ENCODE peak calls at places on chromosomes 3 and 15, in seven cellular contexts. One of them, this sample, is unnamed.

GRCh38 chr15:70451861-70452653 is 311.3 kb downstream of the UACA start:
- DNase-seq in NCI-H2171 treated with DMSO at 0.1 percent for 48 hours: peak
- DNase-seq in mucosa of gallbladder: no peak
- DNase-seq in activated T-cell treated with anti-CD3 and anti-CD28 coated beads for 1 hour: peak
- DNase-seq in cardiac muscle cell: no peak
- DNase-seq in central memory CD8-positive, alpha-beta T cell: no peak
- DNase-seq in activated CD4-positive, alpha-beta T cell treated with anti-CD3 and anti-CD28 coated beads, Interleukin-2, amount 50 U/mL, for 1 hour: peak
- DNase-seq in this sample: no peak

GRCh38 chr3:155859859-155860258 is 5.6 kb upstream of the SLC33A1 start:
- DNase-seq in activated T-cell treated with anti-CD3 and anti-CD28 coated beads for 1 hour: no peak
- DNase-seq in NCI-H2171 treated with DMSO at 0.1 percent for 48 hours: no peak
- DNase-seq in cardiac muscle cell: peak
- DNase-seq in activated CD4-positive, alpha-beta T cell treated with anti-CD3 and anti-CD28 coated beads, Interleukin-2, amount 50 U/mL, for 1 hour: no peak
- DNase-seq in central memory CD8-positive, alpha-beta T cell: no peak
- DNase-seq in mucosa of gallbladder: no peak
- DNase-seq in this sample: no peak

GRCh38 chr15:29888651-29889050 is 66.4 kb upstream of the TJP1 start:
- DNase-seq in cardiac muscle cell: peak
- DNase-seq in mucosa of gallbladder: peak
- DNase-seq in NCI-H2171 treated with DMSO at 0.1 percent for 48 hours: no peak
- DNase-seq in activated T-cell treated with anti-CD3 and anti-CD28 coated beads for 1 hour: no peak
- DNase-seq in activated CD4-positive, alpha-beta T cell treated with anti-CD3 and anti-CD28 coated beads, Interleukin-2, amount 50 U/mL, for 1 hour: no peak
- DNase-seq in central memory CD8-positive, alpha-beta T cell: no peak
- DNase-seq in this sample: no peak

GRCh38 chr15:38002883-38003477 is 68.5 kb downstream of the TMCO5A start:
- DNase-seq in activated T-cell treated with anti-CD3 and anti-CD28 coated beads for 1 hour: no peak
- DNase-seq in NCI-H2171 treated with DMSO at 0.1 percent for 48 hours: no peak
- DNase-seq in activated CD4-positive, alpha-beta T cell treated with anti-CD3 and anti-CD28 coated beads, Interleukin-2, amount 50 U/mL, for 1 hour: no peak
- DNase-seq in mucosa of gallbladder: peak
- DNase-seq in central memory CD8-positive, alpha-beta T cell: no peak
- DNase-seq in cardiac muscle cell: peak
- DNase-seq in this sample: no peak

GRCh38 chr3:117665311-117665710 is 955.7 kb downstream of the TUSC7 start:
- DNase-seq in mucosa of gallbladder: peak
- DNase-seq in activated CD4-positive, alpha-beta T cell treated with anti-CD3 and anti-CD28 coated beads, Interleukin-2, amount 50 U/mL, for 1 hour: no peak
- DNase-seq in activated T-cell treated with anti-CD3 and anti-CD28 coated beads for 1 hour: no peak
- DNase-seq in central memory CD8-positive, alpha-beta T cell: no peak
- DNase-seq in NCI-H2171 treated with DMSO at 0.1 percent for 48 hours: no peak
- DNase-seq in cardiac muscle cell: no peak
- DNase-seq in this sample: no peak

GRCh38 chr3:175270199-175270837 is 411.2 kb downstream of the NAALADL2 start:
- DNase-seq in mucosa of gallbladder: no peak
- DNase-seq in central memory CD8-positive, alpha-beta T cell: no peak
- DNase-seq in NCI-H2171 treated with DMSO at 0.1 percent for 48 hours: no peak
- DNase-seq in activated T-cell treated with anti-CD3 and anti-CD28 coated beads for 1 hour: no peak
- DNase-seq in activated CD4-positive, alpha-beta T cell treated with anti-CD3 and anti-CD28 coated beads, Interleukin-2, amount 50 U/mL, for 1 hour: no peak
- DNase-seq in cardiac muscle cell: peak
- DNase-seq in this sample: no peak

GRCh38 chr3:189944285-189945145 is 176.2 kb downstream of the P3H2 start:
- DNase-seq in activated T-cell treated with anti-CD3 and anti-CD28 coated beads for 1 hour: no peak
- DNase-seq in NCI-H2171 treated with DMSO at 0.1 percent for 48 hours: no peak
- DNase-seq in activated CD4-positive, alpha-beta T cell treated with anti-CD3 and anti-CD28 coated beads, Interleukin-2, amount 50 U/mL, for 1 hour: no peak
- DNase-seq in central memory CD8-positive, alpha-beta T cell: no peak
- DNase-seq in mucosa of gallbladder: peak
- DNase-seq in cardiac muscle cell: no peak
- DNase-seq in this sample: no peak

GRCh38 chr3:108044699-108045098 is 46.1 kb downstream of the CD47 start:
- DNase-seq in mucosa of gallbladder: no peak
- DNase-seq in NCI-H2171 treated with DMSO at 0.1 percent for 48 hours: no peak
- DNase-seq in activated T-cell treated with anti-CD3 and anti-CD28 coated beads for 1 hour: no peak
- DNase-seq in activated CD4-positive, alpha-beta T cell treated with anti-CD3 and anti-CD28 coated beads, Interleukin-2, amount 50 U/mL, for 1 hour: no peak
- DNase-seq in central memory CD8-positive, alpha-beta T cell: no peak
- DNase-seq in cardiac muscle cell: no peak
- DNase-seq in this sample: no peak

GRCh38 chr3:125512135-125512920 is 7.7 kb downstream of the SNX4 start:
- DNase-seq in activated T-cell treated with anti-CD3 and anti-CD28 coated beads for 1 hour: no peak
- DNase-seq in cardiac muscle cell: peak
- DNase-seq in central memory CD8-positive, alpha-beta T cell: no peak
- DNase-seq in activated CD4-positive, alpha-beta T cell treated with anti-CD3 and anti-CD28 coated beads, Interleukin-2, amount 50 U/mL, for 1 hour: no peak
- DNase-seq in NCI-H2171 treated with DMSO at 0.1 percent for 48 hours: peak
- DNase-seq in mucosa of gallbladder: no peak
- DNase-seq in this sample: no peak

GRCh38 chr15:52732551-52732950 is 53.4 kb upstream of the ATOSA start:
- DNase-seq in mucosa of gallbladder: no peak
- DNase-seq in central memory CD8-positive, alpha-beta T cell: no peak
- DNase-seq in activated T-cell treated with anti-CD3 and anti-CD28 coated beads for 1 hour: no peak
- DNase-seq in activated CD4-positive, alpha-beta T cell treated with anti-CD3 and anti-CD28 coated beads, Interleukin-2, amount 50 U/mL, for 1 hour: no peak
- DNase-seq in cardiac muscle cell: no peak
- DNase-seq in NCI-H2171 treated with DMSO at 0.1 percent for 48 hours: no peak
- DNase-seq in this sample: no peak

GRCh38 chr15:92277776-92278175 is 115.9 kb upstream of the ST8SIA2 start:
- DNase-seq in NCI-H2171 treated with DMSO at 0.1 percent for 48 hours: peak
- DNase-seq in central memory CD8-positive, alpha-beta T cell: no peak
- DNase-seq in activated T-cell treated with anti-CD3 and anti-CD28 coated beads for 1 hour: no peak
- DNase-seq in activated CD4-positive, alpha-beta T cell treated with anti-CD3 and anti-CD28 coated beads, Interleukin-2, amount 50 U/mL, for 1 hour: no peak
- DNase-seq in mucosa of gallbladder: no peak
- DNase-seq in cardiac muscle cell: peak
- DNase-seq in this sample: no peak

GRCh38 chr15:66865622-66866611 is 163.9 kb downstream of the SMAD6 start:
- DNase-seq in NCI-H2171 treated with DMSO at 0.1 percent for 48 hours: no peak
- DNase-seq in activated T-cell treated with anti-CD3 and anti-CD28 coated beads for 1 hour: no peak
- DNase-seq in activated CD4-positive, alpha-beta T cell treated with anti-CD3 and anti-CD28 coated beads, Interleukin-2, amount 50 U/mL, for 1 hour: no peak
- DNase-seq in central memory CD8-positive, alpha-beta T cell: no peak
- DNase-seq in mucosa of gallbladder: no peak
- DNase-seq in cardiac muscle cell: no peak
- DNase-seq in this sample: no peak

GRCh38 chr15:79904256-79904655 is 7.4 kb upstream of the MTHFS start:
- DNase-seq in activated T-cell treated with anti-CD3 and anti-CD28 coated beads for 1 hour: no peak
- DNase-seq in activated CD4-positive, alpha-beta T cell treated with anti-CD3 and anti-CD28 coated beads, Interleukin-2, amount 50 U/mL, for 1 hour: no peak
- DNase-seq in mucosa of gallbladder: no peak
- DNase-seq in central memory CD8-positive, alpha-beta T cell: no peak
- DNase-seq in NCI-H2171 treated with DMSO at 0.1 percent for 48 hours: no peak
- DNase-seq in cardiac muscle cell: peak
- DNase-seq in this sample: no peak

GRCh38 chr3:122322095-122323075 is 2.7 kb upstream of the CSTA start:
- DNase-seq in central memory CD8-positive, alpha-beta T cell: no peak
- DNase-seq in mucosa of gallbladder: no peak
- DNase-seq in NCI-H2171 treated with DMSO at 0.1 percent for 48 hours: no peak
- DNase-seq in activated CD4-positive, alpha-beta T cell treated with anti-CD3 and anti-CD28 coated beads, Interleukin-2, amount 50 U/mL, for 1 hour: peak
- DNase-seq in activated T-cell treated with anti-CD3 and anti-CD28 coated beads for 1 hour: no peak
- DNase-seq in cardiac muscle cell: no peak
- DNase-seq in this sample: peak